ENCODE peak calls at places on chromosomes 12 and 14, in five cellular contexts. One of them, this sample, is unnamed.

GRCh38 chr14:38199768-38200167 is 7.9 kb upstream of the SSTR1 start:
- DNase-seq in cardiac fibroblast: peak
- DNase-seq in cerebellar nuclear complex: no peak
- DNase-seq in body of pancreas: no peak
- DNase-seq in HS-5: peak
- DNase-seq in this sample: peak

GRCh38 chr14:64074961-64075619 is 219.1 kb downstream of the ESR2 start:
- DNase-seq in body of pancreas: no peak
- DNase-seq in cerebellar nuclear complex: no peak
- DNase-seq in cardiac fibroblast: peak
- DNase-seq in HS-5: peak
- DNase-seq in this sample: no peak

GRCh38 chr12:46110220-46110700 is 119.9 kb upstream of the SCAF11 start:
- DNase-seq in cerebellar nuclear complex: no peak
- DNase-seq in body of pancreas: peak
- DNase-seq in HS-5: no peak
- DNase-seq in cardiac fibroblast: no peak
- DNase-seq in this sample: no peak

GRCh38 chr12:53722450-53723041 is 4.7 kb downstream of the CALCOCO1 start:
- DNase-seq in HS-5: no peak
- DNase-seq in cardiac fibroblast: no peak
- DNase-seq in cerebellar nuclear complex: no peak
- DNase-seq in body of pancreas: no peak
- DNase-seq in this sample: no peak

GRCh38 chr14:99860219-99860618 is 67.0 kb downstream of the EML1 start:
- DNase-seq in HS-5: no peak
- DNase-seq in cerebellar nuclear complex: no peak
- DNase-seq in body of pancreas: no peak
- DNase-seq in cardiac fibroblast: no peak
- DNase-seq in this sample: no peak

GRCh38 chr14:99524804-99525698 is 43.8 kb downstream of the CCNK start:
- DNase-seq in cardiac fibroblast: peak
- DNase-seq in HS-5: no peak
- DNase-seq in body of pancreas: no peak
- DNase-seq in cerebellar nuclear complex: peak
- DNase-seq in this sample: no peak

GRCh38 chr14:56299306-56299984 is 181.2 kb downstream of the PELI2 start:
- DNase-seq in cardiac fibroblast: no peak
- DNase-seq in HS-5: no peak
- DNase-seq in cerebellar nuclear complex: no peak
- DNase-seq in body of pancreas: no peak
- DNase-seq in this sample: no peak

GRCh38 chr14:103528512-103529382 is at the start of gene TRMT61A:
- DNase-seq in body of pancreas: peak
- DNase-seq in HS-5: peak
- DNase-seq in cerebellar nuclear complex: peak
- DNase-seq in cardiac fibroblast: peak
- DNase-seq in this sample: no peak

GRCh38 chr12:15592934-15593333 is 196.3 kb downstream of the EPS8 start:
- DNase-seq in HS-5: no peak
- DNase-seq in cerebellar nuclear complex: no peak
- DNase-seq in cardiac fibroblast: no peak
- DNase-seq in body of pancreas: no peak
- DNase-seq in this sample: no peak

GRCh38 chr12:52086366-52086765 is 6.9 kb downstream of the SMIM41 start:
- DNase-seq in cardiac fibroblast: no peak
- DNase-seq in body of pancreas: no peak
- DNase-seq in cerebellar nuclear complex: no peak
- DNase-seq in HS-5: no peak
- DNase-seq in this sample: no peak

GRCh38 chr12:51923506-51924365 is 16.4 kb downstream of the ACVRL1 start:
- DNase-seq in body of pancreas: peak
- DNase-seq in cerebellar nuclear complex: no peak
- DNase-seq in cardiac fibroblast: peak
- DNase-seq in HS-5: no peak
- DNase-seq in this sample: no peak

GRCh38 chr12:63862187-63863107 is 17.9 kb downstream of the SRGAP1 start:
- DNase-seq in body of pancreas: peak
- DNase-seq in cardiac fibroblast: peak
- DNase-seq in HS-5: no peak
- DNase-seq in cerebellar nuclear complex: no peak
- DNase-seq in this sample: no peak

GRCh38 chr12:2387051-2387834 is 334.5 kb downstream of the CACNA1C start:
- DNase-seq in cerebellar nuclear complex: no peak
- DNase-seq in HS-5: no peak
- DNase-seq in body of pancreas: no peak
- DNase-seq in cardiac fibroblast: no peak
- DNase-seq in this sample: no peak

GRCh38 chr12:133129368-133130037 is 571 bp downstream of the ZNF891 start:
- DNase-seq in HS-5: no peak
- DNase-seq in cardiac fibroblast: peak
- DNase-seq in cerebellar nuclear complex: no peak
- DNase-seq in body of pancreas: no peak
- DNase-seq in this sample: no peak

GRCh38 chr12:116066381-116067230 is 210.9 kb downstream of the MED13L start:
- DNase-seq in cerebellar nuclear complex: no peak
- DNase-seq in HS-5: no peak
- DNase-seq in body of pancreas: peak
- DNase-seq in cardiac fibroblast: peak
- DNase-seq in this sample: peak

GRCh38 chr12:24069532-24070395 is 120.3 kb upstream of the SOX5 start:
- DNase-seq in body of pancreas: no peak
- DNase-seq in cardiac fibroblast: peak
- DNase-seq in HS-5: no peak
- DNase-seq in cerebellar nuclear complex: no peak
- DNase-seq in this sample: no peak

GRCh38 chr14:94897092-94897491 is 127.2 kb upstream of the GSC start:
- DNase-seq in cerebellar nuclear complex: no peak
- DNase-seq in cardiac fibroblast: no peak
- DNase-seq in body of pancreas: no peak
- DNase-seq in HS-5: peak
- DNase-seq in this sample: no peak

GRCh38 chr12:78835493-78835892 is 29.1 kb upstream of the SYT1 start:
- DNase-seq in cardiac fibroblast: no peak
- DNase-seq in body of pancreas: no peak
- DNase-seq in HS-5: no peak
- DNase-seq in cerebellar nuclear complex: no peak
- DNase-seq in this sample: no peak

GRCh38 chr14:76261371-76261811 is 109.7 kb downstream of the GPATCH2L start:
- DNase-seq in cardiac fibroblast: peak
- DNase-seq in HS-5: no peak
- DNase-seq in body of pancreas: no peak
- DNase-seq in cerebellar nuclear complex: no peak
- DNase-seq in this sample: no peak

GRCh38 chr14:105926415-105927093 is 400.2 kb downstream of the TMEM121 start:
- DNase-seq in cardiac fibroblast: no peak
- DNase-seq in HS-5: no peak
- DNase-seq in cerebellar nuclear complex: no peak
- DNase-seq in body of pancreas: peak
- DNase-seq in this sample: no peak

GRCh38 chr12:127191124-127191523 is 1075.8 kb upstream of the TMEM132C start:
- DNase-seq in cardiac fibroblast: peak
- DNase-seq in body of pancreas: no peak
- DNase-seq in cerebellar nuclear complex: no peak
- DNase-seq in HS-5: peak
- DNase-seq in this sample: peak

GRCh38 chr14:30445852-30446251 is 113.1 kb upstream of the G2E3 start:
- DNase-seq in cerebellar nuclear complex: no peak
- DNase-seq in body of pancreas: no peak
- DNase-seq in HS-5: no peak
- DNase-seq in cardiac fibroblast: no peak
- DNase-seq in this sample: no peak

GRCh38 chr12:78641837-78642423 is 222.6 kb upstream of the SYT1 start:
- DNase-seq in body of pancreas: no peak
- DNase-seq in HS-5: peak
- DNase-seq in cardiac fibroblast: peak
- DNase-seq in cerebellar nuclear complex: no peak
- DNase-seq in this sample: no peak

GRCh38 chr14:105062048-105062433 is 3.2 kb downstream of the GPR132 start:
- DNase-seq in HS-5: no peak
- DNase-seq in cerebellar nuclear complex: no peak
- DNase-seq in cardiac fibroblast: no peak
- DNase-seq in body of pancreas: no peak
- DNase-seq in this sample: no peak

GRCh38 chr12:43676183-43676813 is 82.3 kb downstream of the PUS7L start:
- DNase-seq in cerebellar nuclear complex: no peak
- DNase-seq in cardiac fibroblast: peak
- DNase-seq in body of pancreas: no peak
- DNase-seq in HS-5: no peak
- DNase-seq in this sample: no peak

GRCh38 chr14:101196795-101197590 is 293.5 kb upstream of the RTL1 start:
- DNase-seq in cerebellar nuclear complex: no peak
- DNase-seq in cardiac fibroblast: no peak
- DNase-seq in body of pancreas: peak
- DNase-seq in HS-5: no peak
- DNase-seq in this sample: no peak

GRCh38 chr12:68451261-68452091 is 119.3 kb upstream of the MDM1 start:
- DNase-seq in cerebellar nuclear complex: no peak
- DNase-seq in body of pancreas: peak
- DNase-seq in HS-5: peak
- DNase-seq in cardiac fibroblast: peak
- DNase-seq in this sample: no peak

GRCh38 chr14:49485290-49485689 is 100.9 kb downstream of the RPS29 start:
- DNase-seq in HS-5: no peak
- DNase-seq in cardiac fibroblast: no peak
- DNase-seq in cerebellar nuclear complex: no peak
- DNase-seq in body of pancreas: no peak
- DNase-seq in this sample: no peak

GRCh38 chr14:103624860-103625259 is 4.2 kb upstream of the KLC1 start:
- DNase-seq in cardiac fibroblast: peak
- DNase-seq in HS-5: no peak
- DNase-seq in cerebellar nuclear complex: no peak
- DNase-seq in body of pancreas: peak
- DNase-seq in this sample: no peak

GRCh38 chr14:24342889-24343288 is 3.1 kb upstream of the RIPK3 start:
- DNase-seq in HS-5: no peak
- DNase-seq in cerebellar nuclear complex: no peak
- DNase-seq in cardiac fibroblast: no peak
- DNase-seq in body of pancreas: no peak
- DNase-seq in this sample: no peak

GRCh38 chr12:57008113-57008687 is 1.9 kb upstream of the ZBTB39 start:
- DNase-seq in cardiac fibroblast: peak
- DNase-seq in body of pancreas: no peak
- DNase-seq in HS-5: peak
- DNase-seq in cerebellar nuclear complex: no peak
- DNase-seq in this sample: no peak

GRCh38 chr14:73877790-73878189 is 8.9 kb upstream of the ZNF410 start:
- DNase-seq in cardiac fibroblast: no peak
- DNase-seq in cerebellar nuclear complex: no peak
- DNase-seq in HS-5: no peak
- DNase-seq in body of pancreas: no peak
- DNase-seq in this sample: no peak

GRCh38 chr12:121762269-121762668 is 31.2 kb downstream of the RHOF start:
- DNase-seq in cerebellar nuclear complex: no peak
- DNase-seq in HS-5: no peak
- DNase-seq in body of pancreas: no peak
- DNase-seq in cardiac fibroblast: peak
- DNase-seq in this sample: no peak

GRCh38 chr12:10623131-10623530 is 9.7 kb upstream of the MAGOHB start:
- DNase-seq in HS-5: no peak
- DNase-seq in body of pancreas: no peak
- DNase-seq in cerebellar nuclear complex: no peak
- DNase-seq in cardiac fibroblast: no peak
- DNase-seq in this sample: no peak

GRCh38 chr14:27725482-27725881 is 1041.1 kb upstream of the FOXG1 start:
- DNase-seq in HS-5: no peak
- DNase-seq in cerebellar nuclear complex: no peak
- DNase-seq in cardiac fibroblast: no peak
- DNase-seq in body of pancreas: no peak
- DNase-seq in this sample: no peak

GRCh38 chr12:47442310-47442709 is 263.5 kb downstream of the RPAP3 start:
- DNase-seq in cardiac fibroblast: no peak
- DNase-seq in body of pancreas: no peak
- DNase-seq in cerebellar nuclear complex: no peak
- DNase-seq in HS-5: no peak
- DNase-seq in this sample: no peak

GRCh38 chr14:45810152-45810872 is 557.3 kb upstream of the MIS18BP1 start:
- DNase-seq in HS-5: no peak
- DNase-seq in body of pancreas: no peak
- DNase-seq in cerebellar nuclear complex: no peak
- DNase-seq in cardiac fibroblast: no peak
- DNase-seq in this sample: no peak